ENCODE peak calls at places on chromosome 18, in four cellular contexts. A is GOT3, C is Daoy, Q is fibroblast of the aortic adventitia. N is an unnamed sample.
A peak's percentile ranks its signal among the peaks of the same experiment; 100 is the strongest.

GRCh38 chr18:66682855-66683322 is 79.0 kb upstream of the CDH19 start:
- DNase-seq in A (no peak), C (no peak), Q (no peak), N (no peak)

GRCh38 chr18:23856466-23857175 is 157.9 kb upstream of the TTC39C start:
- DNase-seq in C (peak; percentile 50), A (no peak), Q (peak; percentile 12), N (no peak)

GRCh38 chr18:10032331-10032979 is 118.6 kb downstream of the VAPA start:
- DNase-seq in Q (no peak), C (no peak), A (no peak), N (no peak)

GRCh38 chr18:35497334-35498197 is at the start of gene INO80C:
- DNase-seq in C (peak; percentile 96), Q (peak; percentile 96), A (peak; percentile 74), N (peak; percentile 95)

GRCh38 chr18:27839141-27839540 is 337.8 kb downstream of the CDH2 start:
- DNase-seq in C (peak; percentile 88), Q (peak; percentile 70), A (no peak), N (peak; percentile 86)

GRCh38 chr18:46155652-46156051 is 51.5 kb downstream of the HAUS1 start:
- DNase-seq in Q (peak; percentile 93), C (peak; percentile 55), A (peak; percentile 1), N (peak; percentile 41)

GRCh38 chr18:59799383-59800015 is 100.3 kb upstream of the PMAIP1 start:
- DNase-seq in C (no peak), A (no peak), Q (peak; percentile 49), N (no peak)

GRCh38 chr18:10490401-10491289 is 35.2 kb upstream of the NAPG start:
- DNase-seq in C (peak; percentile 10), Q (no peak), A (no peak), N (no peak)

GRCh38 chr18:26531600-26532150 is 16.7 kb downstream of the KCTD1 start:
- DNase-seq in C (no peak), Q (no peak), A (no peak), N (no peak)

GRCh38 chr18:27604583-27604982 is 419.5 kb upstream of the CHST9 start:
- DNase-seq in C (peak; percentile 13), A (no peak), Q (peak; percentile 9), N (no peak)

GRCh38 chr18:39057423-39058057 is 1491.9 kb upstream of the CELF4 start:
- DNase-seq in C (no peak), A (no peak), Q (peak; percentile 4), N (no peak)

GRCh38 chr18:80009661-80010550 is 21.5 kb upstream of the TXNL4A start:
- DNase-seq in Q (peak; percentile 98), A (peak; percentile 51), C (peak; percentile 81), N (peak; percentile 62)

GRCh38 chr18:79545714-79546113 is 133.9 kb upstream of the CTDP1 start:
- DNase-seq in C (no peak), A (no peak), Q (no peak), N (no peak)

GRCh38 chr18:28189400-28190239 is 12.7 kb upstream of the CDH2 start:
- DNase-seq in A (no peak), C (peak; percentile 16), Q (peak; percentile 84), N (no peak)

GRCh38 chr18:67513285-67513684 is 3.2 kb downstream of the DSEL start:
- DNase-seq in Q (peak; percentile 36), C (no peak), A (no peak), N (peak; percentile 26)

GRCh38 chr18:25832008-25832604 is 258.3 kb downstream of the SS18 start:
- DNase-seq in A (no peak), Q (peak; percentile 48), C (peak; percentile 69), N (no peak)

GRCh38 chr18:63346471-63347183 is 20.4 kb downstream of the KDSR start:
- DNase-seq in C (no peak), Q (no peak), A (no peak), N (no peak)

GRCh38 chr18:32771871-32772499 is 838 bp downstream of the KLHL14 start:
- DNase-seq in Q (no peak), C (peak; percentile 24), A (no peak), N (no peak)

GRCh38 chr18:79760348-79760747 is 37.4 kb upstream of the KCNG2 start:
- DNase-seq in Q (no peak), C (no peak), A (no peak), N (no peak)

GRCh38 chr18:58097127-58097906 is 53.3 kb downstream of the NEDD4L start:
- DNase-seq in Q (peak; percentile 32), A (no peak), C (peak; percentile 79), N (no peak)

GRCh38 chr18:23365602-23366001 is 87.5 kb upstream of the RIOK3 start:
- DNase-seq in A (no peak), Q (peak; percentile 81), C (no peak), N (no peak)

GRCh38 chr18:36672437-36673344 is 156.1 kb downstream of the TPGS2 start:
- DNase-seq in A (no peak), Q (peak; percentile 72), C (peak; percentile 4), N (no peak)

GRCh38 chr18:45449761-45450227 is 165.5 kb upstream of the SLC14A2 start:
- DNase-seq in Q (peak; percentile 62), A (no peak), C (no peak), N (no peak)

GRCh38 chr18:48375150-48375790 is 33.9 kb downstream of the ZBTB7C start:
- DNase-seq in C (no peak), A (no peak), Q (peak; percentile 20), N (no peak)

GRCh38 chr18:24196764-24197163 is 57.9 kb downstream of the CABYR start:
- DNase-seq in C (no peak), A (no peak), Q (no peak), N (no peak)

GRCh38 chr18:66795011-66795410 is 191.1 kb upstream of the CDH19 start:
- DNase-seq in C (no peak), Q (peak; percentile 0), A (no peak), N (no peak)

GRCh38 chr18:74476154-74476553 is 19.0 kb upstream of the DIPK1C start:
- DNase-seq in C (peak; percentile 19), A (no peak), Q (peak; percentile 19), N (no peak)

GRCh38 chr18:50024466-50024865 is 170.5 kb downstream of the MYO5B start:
- DNase-seq in A (no peak), Q (no peak), C (no peak), N (no peak)

GRCh38 chr18:55778731-55779460 is 190.9 kb upstream of the TCF4 start:
- DNase-seq in A (no peak), C (no peak), Q (no peak), N (no peak)

GRCh38 chr18:59357928-59358327 is 1.1 kb downstream of the LMAN1 start:
- DNase-seq in Q (peak; percentile 85), C (peak; percentile 67), A (no peak), N (peak; percentile 35)

GRCh38 chr18:21203096-21203495 is 38.9 kb upstream of the GREB1L start:
- DNase-seq in C (no peak), A (no peak), Q (no peak), N (no peak)

GRCh38 chr18:46772396-46772795 is 15.5 kb upstream of the ST8SIA5 start:
- DNase-seq in A (no peak), Q (no peak), C (no peak), N (no peak)

GRCh38 chr18:8526316-8526715 is 82.9 kb upstream of the RAB12 start:
- DNase-seq in A (no peak), Q (no peak), C (peak; percentile 37), N (no peak)

GRCh38 chr18:58228762-58229161 is 184.7 kb downstream of the NEDD4L start:
- DNase-seq in C (no peak), A (no peak), Q (no peak), N (no peak)

GRCh38 chr18:43115076-43116035 is at the start of gene RIT2:
- DNase-seq in C (no peak), Q (no peak), A (no peak), N (no peak)

GRCh38 chr18:12803069-12803936 is 80.7 kb downstream of the PTPN2 start:
- DNase-seq in A (no peak), Q (no peak), C (no peak), N (no peak)

GRCh38 chr18:76764296-76764901 is 58.0 kb upstream of the ZNF236 start:
- DNase-seq in C (no peak), Q (no peak), A (no peak), N (no peak)

N was measured in SW 1271.